ENCODE peak calls at places on chromosome 1, in six cellular contexts. J, U, V, T, I and O are unnamed samples.
A peak's percentile ranks its signal among the peaks of the same experiment; 100 is the strongest.

GRCh38 chr1:197850918-197851317 is 51.5 kb upstream of the C1orf53 start:
- DNase-seq in J (no peak), V (no peak), I (no peak), U (no peak), T (no peak), O (no peak)

GRCh38 chr1:67741786-67742185 is 56.8 kb downstream of the GADD45A start:
- DNase-seq in U (no peak), T (no peak), I (no peak), V (no peak), J (no peak), O (no peak)

GRCh38 chr1:50829010-50829958 is 130.8 kb downstream of the FAF1 start:
- DNase-seq in J (no peak), V (peak; percentile 75), U (no peak), T (peak; percentile 20), I (peak; percentile 18), O (no peak)

GRCh38 chr1:95518310-95518709 is 284.3 kb downstream of the RWDD3 start:
- DNase-seq in T (no peak), I (no peak), V (no peak), U (no peak), J (no peak), O (no peak)

GRCh38 chr1:157403203-157403602 is 149.1 kb downstream of the FCRL5 start:
- DNase-seq in V (peak; percentile 43), T (peak; percentile 29), I (peak; percentile 51), U (no peak), J (no peak), O (no peak)

GRCh38 chr1:236269439-236269838 is 12.3 kb downstream of the ERO1B start:
- DNase-seq in U (no peak), T (no peak), J (no peak), I (no peak), V (no peak), O (no peak)

GRCh38 chr1:6930901-6931300 is 145.6 kb downstream of the CAMTA1 start:
- DNase-seq in T (no peak), V (no peak), J (no peak), I (no peak), U (no peak), O (no peak)

GRCh38 chr1:205172729-205173366 is 38.7 kb downstream of the DSTYK start:
- DNase-seq in J (no peak), I (peak; percentile 93), T (no peak), V (peak; percentile 55), U (no peak), O (peak; percentile 90)

GRCh38 chr1:53574621-53575020 is 115.4 kb downstream of the DMRTB1 start:
- DNase-seq in J (no peak), I (no peak), T (no peak), V (no peak), U (no peak), O (no peak)

GRCh38 chr1:169928438-169929209 is 34.9 kb upstream of the SCYL3 start:
- DNase-seq in U (peak; percentile 64), V (peak; percentile 71), I (peak; percentile 49), T (peak; percentile 68), J (no peak), O (peak; percentile 27)

GRCh38 chr1:172359531-172359991 is 60.9 kb upstream of the C1orf105 start:
- DNase-seq in I (peak; percentile 70), T (peak; percentile 87), U (peak; percentile 49), V (peak; percentile 73), J (no peak), O (peak; percentile 76)

GRCh38 chr1:246748867-246749266 is 24.7 kb downstream of the SCCPDH start:
- DNase-seq in J (no peak), T (no peak), U (no peak), V (no peak), I (peak; percentile 46), O (peak; percentile 28)

GRCh38 chr1:16064536-16065196 is 8.8 kb downstream of the FAM131C start:
- DNase-seq in V (no peak), I (no peak), J (no peak), U (no peak), T (no peak), O (no peak)

GRCh38 chr1:172269084-172269483 is 151.4 kb upstream of the C1orf105 start:
- DNase-seq in I (no peak), J (no peak), V (no peak), U (no peak), T (peak; percentile 49), O (no peak)

GRCh38 chr1:1630191-1630964 is 1.6 kb upstream of the MMP23B start:
- DNase-seq in V (peak; percentile 70), T (peak; percentile 97), U (no peak), I (no peak), J (peak; percentile 96), O (no peak)

GRCh38 chr1:175877939-175878730 is 134.7 kb upstream of the TNR start:
- DNase-seq in J (no peak), I (no peak), V (no peak), U (peak; percentile 75), T (no peak), O (no peak)

GRCh38 chr1:71916894-71917293 is 365.4 kb downstream of the NEGR1 start:
- DNase-seq in T (no peak), V (no peak), U (no peak), J (no peak), I (no peak), O (no peak)

GRCh38 chr1:246398126-246398813 is 108.8 kb downstream of the SMYD3 start:
- DNase-seq in J (no peak), U (no peak), V (no peak), T (no peak), I (no peak), O (no peak)

GRCh38 chr1:3743421-3743820 is 8.8 kb upstream of the CCDC27 start:
- DNase-seq in T (no peak), J (no peak), V (no peak), I (no peak), U (no peak), O (no peak)

GRCh38 chr1:42684139-42684538 is 1.9 kb downstream of the YBX1 start:
- DNase-seq in U (peak; percentile 11), J (peak; percentile 54), I (peak; percentile 43), T (peak; percentile 25), V (peak; percentile 22), O (no peak)

GRCh38 chr1:228801068-228801467 is 65.8 kb downstream of the RHOU start:
- DNase-seq in T (no peak), J (no peak), I (no peak), V (no peak), U (no peak), O (peak; percentile 5)

GRCh38 chr1:116910379-116911165 is 856 bp downstream of the PTGFRN start:
- DNase-seq in T (peak; percentile 71), I (peak; percentile 40), U (no peak), V (peak; percentile 21), J (peak; percentile 49), O (peak; percentile 46)

GRCh38 chr1:44043176-44044070 is 12.2 kb upstream of the SLC6A9 start:
- DNase-seq in J (no peak), I (no peak), T (no peak), V (no peak), U (no peak), O (no peak)

GRCh38 chr1:219898375-219898774 is 30.0 kb downstream of the SLC30A10 start:
- DNase-seq in T (no peak), I (no peak), U (no peak), V (no peak), J (no peak), O (no peak)

GRCh38 chr1:117147856-117148588 is 26.5 kb upstream of the TRIM45 start:
- DNase-seq in J (no peak), V (no peak), T (peak; percentile 24), U (no peak), I (peak; percentile 84), O (no peak)

GRCh38 chr1:14794136-14794768 is 195.8 kb downstream of the KAZN start:
- DNase-seq in U (no peak), T (no peak), J (no peak), I (no peak), V (no peak), O (no peak)

GRCh38 chr1:169307176-169307575 is 60.4 kb downstream of the NME7 start:
- DNase-seq in I (no peak), V (no peak), J (no peak), T (no peak), U (no peak), O (no peak)

GRCh38 chr1:201945863-201946223 is 505 bp downstream of the LMOD1 start:
- DNase-seq in T (peak; percentile 17), J (no peak), I (no peak), U (no peak), V (no peak), O (no peak)

GRCh38 chr1:64483711-64484454 is 14.0 kb downstream of the CACHD1 start:
- DNase-seq in U (no peak), T (no peak), I (no peak), V (no peak), J (no peak), O (no peak)